ENCODE peak calls at places on chromosomes 6 and 20, in six cellular contexts. A is NCI-H1105; G is activated T-helper 1 cell treated with anti-CD3 and anti-CD28 coated beads, Interleukin-2, amount 50 U/mL, for 16 hours; N is PC-3; J is non-pigmented ciliary epithelial cell; K is posterior vena cava. C is an unnamed sample.

GRCh38 chr6:166237611-166238010 is 70.0 kb upstream of the TBXT start:
- DNase-seq in A (no peak), K (no peak), G (no peak), J (no peak), N (no peak), C (no peak)

GRCh38 chr20:1163105-1163504 is 21.7 kb downstream of the TMEM74B start:
- DNase-seq in K (no peak), J (no peak), G (no peak), A (no peak), N (no peak), C (no peak)

GRCh38 chr6:43645613-43645964 is 753 bp downstream of the RSPH9 start:
- DNase-seq in J (no peak), A (no peak), N (no peak), K (no peak), G (no peak), C (no peak)

GRCh38 chr20:48186915-48187314 is 401.6 kb upstream of the SULF2 start:
- DNase-seq in G (no peak), N (no peak), A (no peak), J (no peak), K (peak), C (no peak)

GRCh38 chr20:36861875-36862801 is 13.8 kb upstream of the TLDC2 start:
- DNase-seq in J (no peak), K (peak), A (peak), G (no peak), N (peak), C (peak)

GRCh38 chr6:56091159-56091869 is 156.1 kb downstream of the COL21A1 start:
- DNase-seq in K (no peak), G (no peak), A (no peak), J (peak), N (peak), C (no peak)

GRCh38 chr20:17611290-17611539 is 41.3 kb downstream of the DSTN start:
- DNase-seq in A (no peak), J (no peak), G (no peak), K (no peak), N (no peak), C (no peak)

GRCh38 chr6:117354671-117355070 is 71.1 kb downstream of the ROS1 start:
- DNase-seq in K (no peak), G (no peak), N (no peak), J (no peak), A (no peak), C (no peak)

GRCh38 chr6:14502551-14502950 is 385.0 kb downstream of the CD83 start:
- DNase-seq in G (no peak), K (no peak), N (peak), A (no peak), J (no peak), C (no peak)

GRCh38 chr6:75244063-75244575 is 518 bp upstream of the COX7A2 start:
- DNase-seq in K (no peak), J (no peak), A (no peak), G (no peak), N (no peak), C (peak)

GRCh38 chr6:155311076-155311475 is 3.2 kb downstream of the TFB1M start:
- DNase-seq in J (no peak), G (no peak), N (no peak), K (no peak), A (peak), C (no peak)

GRCh38 chr6:6690144-6690483 is 101.6 kb downstream of the LY86 start:
- DNase-seq in A (no peak), G (no peak), N (no peak), K (no peak), J (no peak), C (no peak)

GRCh38 chr20:43744121-43744520 is 17.3 kb upstream of the GTSF1L start:
- DNase-seq in J (no peak), N (peak), A (no peak), G (no peak), K (no peak), C (no peak)

GRCh38 chr20:47258745-47259695 is 97.5 kb downstream of the ZMYND8 start:
- DNase-seq in J (no peak), K (no peak), G (no peak), N (peak), A (no peak), C (no peak)

GRCh38 chr6:153117986-153118886 is 12.8 kb downstream of the RGS17 start:
- DNase-seq in N (peak), K (no peak), A (no peak), G (no peak), J (no peak), C (no peak)

GRCh38 chr6:43113431-43114260 is 37.5 kb downstream of the PTK7 start:
- DNase-seq in A (no peak), J (no peak), K (peak), N (no peak), G (no peak), C (peak)

GRCh38 chr6:169799474-169799926 is 48.1 kb downstream of the ERMARD start:
- DNase-seq in N (peak), K (no peak), G (no peak), J (no peak), A (no peak), C (no peak)

GRCh38 chr6:43665376-43665775 is 20.5 kb downstream of the RSPH9 start:
- DNase-seq in A (no peak), N (peak), J (no peak), K (no peak), G (no peak), C (no peak)

GRCh38 chr6:142783499-142783898 is 161.5 kb downstream of the HIVEP2 start:
- DNase-seq in A (no peak), J (no peak), K (no peak), G (no peak), N (no peak), C (no peak)

GRCh38 chr6:138757131-138757530 is 16.4 kb upstream of the CCDC28A start:
- DNase-seq in K (no peak), J (no peak), G (no peak), N (no peak), A (no peak), C (no peak)

GRCh38 chr6:33114428-33114827 is 38.6 kb downstream of the HLA-DPB1 start:
- DNase-seq in A (no peak), J (no peak), K (no peak), G (no peak), N (no peak), C (no peak)

C was measured in SK-N-SH.